ENCODE peak calls at places on chromosome 3, in four cellular contexts. One of them, this sample, is unnamed.

GRCh38 chr3:189270248-189270832 is 98.6 kb downstream of the TPRG1 start:
- DNase-seq in Panc1: peak; percentile 68
- DNase-seq in MM.1S: peak; percentile 75
- DNase-seq in lower leg skin: peak; percentile 41
- DNase-seq in this sample: peak; percentile 71

GRCh38 chr3:13419356-13420050 is 619 bp downstream of the NUP210 start:
- DNase-seq in Panc1: no peak
- DNase-seq in MM.1S: peak; percentile 40
- DNase-seq in lower leg skin: no peak
- DNase-seq in this sample: no peak

GRCh38 chr3:16309558-16309957 is 44.5 kb downstream of the OXNAD1 start:
- DNase-seq in Panc1: no peak
- DNase-seq in MM.1S: peak; percentile 24
- DNase-seq in lower leg skin: no peak
- DNase-seq in this sample: no peak

GRCh38 chr3:27345493-27345892 is 23.7 kb downstream of the NEK10 start:
- DNase-seq in Panc1: no peak
- DNase-seq in MM.1S: no peak
- DNase-seq in lower leg skin: no peak
- DNase-seq in this sample: no peak

GRCh38 chr3:42936157-42936981 is 30.4 kb downstream of the ZNF662 start:
- DNase-seq in Panc1: no peak
- DNase-seq in MM.1S: no peak
- DNase-seq in lower leg skin: no peak
- DNase-seq in this sample: no peak

GRCh38 chr3:25426408-25426807 is 1.7 kb upstream of the RARB start:
- DNase-seq in Panc1: no peak
- DNase-seq in MM.1S: no peak
- DNase-seq in lower leg skin: no peak
- DNase-seq in this sample: no peak

GRCh38 chr3:48468329-48468731 is 21.8 kb downstream of the ATRIP start:
- DNase-seq in Panc1: no peak
- DNase-seq in MM.1S: no peak
- DNase-seq in lower leg skin: no peak
- DNase-seq in this sample: no peak

GRCh38 chr3:174529298-174529697 is 329.8 kb upstream of the NAALADL2 start:
- DNase-seq in Panc1: no peak
- DNase-seq in MM.1S: no peak
- DNase-seq in lower leg skin: no peak
- DNase-seq in this sample: no peak

GRCh38 chr3:29373016-29373690 is 92.3 kb downstream of the RBMS3 start:
- DNase-seq in Panc1: no peak
- DNase-seq in MM.1S: no peak
- DNase-seq in lower leg skin: no peak
- DNase-seq in this sample: peak; percentile 54

GRCh38 chr3:107216711-107217110 is 160.5 kb upstream of the CCDC54 start:
- DNase-seq in Panc1: no peak
- DNase-seq in MM.1S: no peak
- DNase-seq in lower leg skin: no peak
- DNase-seq in this sample: peak; percentile 99

GRCh38 chr3:98592345-98592935 is 971 bp downstream of the CPOX start:
- DNase-seq in Panc1: no peak
- DNase-seq in MM.1S: no peak
- DNase-seq in lower leg skin: no peak
- DNase-seq in this sample: no peak

DNA sequence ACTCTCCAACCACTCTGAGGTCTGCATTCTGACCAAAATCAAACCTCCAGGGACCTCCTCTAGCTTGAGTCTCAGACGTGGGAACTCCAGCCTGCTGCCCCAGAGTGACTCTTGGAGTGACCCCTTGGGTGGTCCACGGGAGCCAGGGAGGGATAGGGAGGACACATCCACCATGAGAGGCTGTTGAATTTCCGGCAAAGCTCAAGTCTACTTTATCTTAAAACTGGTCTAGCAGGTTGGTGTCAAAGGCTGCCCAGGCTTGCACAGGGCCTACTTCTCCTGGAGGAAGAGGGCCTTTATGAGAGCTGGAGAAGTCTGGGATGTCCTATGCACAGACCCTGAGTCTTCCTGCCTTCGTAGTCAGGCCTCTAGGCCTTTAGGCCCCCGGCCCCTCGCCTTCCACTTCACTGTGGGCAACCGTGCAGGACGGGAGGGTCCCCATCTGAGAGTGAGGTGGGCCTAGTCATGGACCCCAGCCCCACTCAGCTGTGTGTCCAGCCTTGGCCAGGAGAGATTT is 8.8 kb downstream of the CISH start:
- DNase-seq in Panc1: no peak
- DNase-seq in MM.1S: no peak
- DNase-seq in lower leg skin: no peak
- DNase-seq in this sample: no peak
- H3K4me3 ChIP-seq in Panc1: no peak overlapping the region
- H3K4me3 ChIP-seq in MM.1S: no peak overlapping the region
- H3K4me3 ChIP-seq in lower leg skin: no peak overlapping the region
- H3K4me3 ChIP-seq in this sample: no peak overlapping the region

GRCh38 chr3:157914882-157915281 is 191.3 kb downstream of the SHOX2 start:
- DNase-seq in Panc1: no peak
- DNase-seq in MM.1S: no peak
- DNase-seq in lower leg skin: no peak
- DNase-seq in this sample: no peak

GRCh38 chr3:157913751-157914150 is 192.5 kb downstream of the SHOX2 start:
- DNase-seq in Panc1: no peak
- DNase-seq in MM.1S: no peak
- DNase-seq in lower leg skin: no peak
- DNase-seq in this sample: no peak

GRCh38 chr3:157918402-157918801 is 187.8 kb downstream of the SHOX2 start:
- DNase-seq in Panc1: no peak
- DNase-seq in MM.1S: no peak
- DNase-seq in lower leg skin: no peak
- DNase-seq in this sample: no peak

GRCh38 chr3:157916672-157917071 is 189.5 kb downstream of the SHOX2 start:
- DNase-seq in Panc1: no peak
- DNase-seq in MM.1S: no peak
- DNase-seq in lower leg skin: no peak
- DNase-seq in this sample: no peak

GRCh38 chr3:157913052-157913451 is 193.2 kb downstream of the SHOX2 start:
- DNase-seq in Panc1: no peak
- DNase-seq in MM.1S: no peak
- DNase-seq in lower leg skin: no peak
- DNase-seq in this sample: no peak
- H3K4me3 ChIP-seq in Panc1: no peak overlapping the region
- H3K4me3 ChIP-seq in MM.1S: no peak overlapping the region
- H3K4me3 ChIP-seq in lower leg skin: no peak overlapping the region
- H3K4me3 ChIP-seq in this sample: no peak overlapping the region

GRCh38 chr3:8766148-8766547 is 3.3 kb downstream of the OXTR start:
- DNase-seq in Panc1: no peak
- DNase-seq in MM.1S: no peak
- DNase-seq in lower leg skin: no peak
- DNase-seq in this sample: no peak

GRCh38 chr3:8767181-8767666 is 2.2 kb downstream of the OXTR start:
- DNase-seq in Panc1: no peak
- DNase-seq in MM.1S: no peak
- DNase-seq in lower leg skin: no peak
- DNase-seq in this sample: no peak

GRCh38 chr3:8768364-8769087 is 887 bp downstream of the OXTR start:
- DNase-seq in Panc1: no peak
- DNase-seq in MM.1S: no peak
- DNase-seq in lower leg skin: no peak
- DNase-seq in this sample: no peak

GRCh38 chr3:8769088-8769822 is at the start of gene OXTR:
- DNase-seq in Panc1: peak; percentile 38
- DNase-seq in MM.1S: peak; percentile 65
- DNase-seq in lower leg skin: no peak
- DNase-seq in this sample: peak; percentile 41

DNA sequence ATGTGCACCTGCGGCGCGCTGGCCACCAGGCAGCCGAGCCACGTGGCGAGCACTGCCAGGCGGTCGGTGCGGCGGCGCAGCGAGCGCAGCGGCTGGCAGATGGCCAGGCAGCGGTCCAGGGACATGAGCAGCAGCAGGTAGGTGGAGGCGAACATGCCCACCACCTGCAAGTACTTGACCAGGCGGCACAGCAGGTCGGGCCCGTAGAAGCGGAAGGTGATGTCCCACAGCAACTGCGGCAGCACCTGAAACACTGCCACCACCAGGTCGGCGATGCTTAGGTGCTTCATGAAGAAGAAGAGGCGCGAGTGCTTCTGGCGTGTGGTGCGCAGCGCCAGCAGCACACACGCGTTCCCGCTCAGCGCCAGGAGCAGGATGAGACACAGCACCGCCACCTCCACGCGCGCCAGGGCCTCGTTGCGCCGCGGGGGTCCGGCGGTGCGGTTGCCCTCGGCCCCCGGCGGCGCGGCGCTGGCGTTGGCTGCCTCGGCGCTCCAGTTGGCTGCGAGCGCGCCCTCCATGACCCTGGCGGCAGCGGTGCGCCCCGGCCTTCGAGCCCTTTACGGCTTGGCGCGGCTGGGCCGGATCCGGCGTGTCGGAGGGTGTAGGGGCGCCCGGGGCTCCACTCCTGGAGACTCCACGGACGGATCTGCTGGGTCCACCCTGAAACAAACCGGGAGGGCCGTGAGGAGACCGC is 1.6 kb downstream of the OXTR start:
- DNase-seq in Panc1: no peak
- DNase-seq in MM.1S: no peak
- DNase-seq in lower leg skin: no peak
- DNase-seq in this sample: no peak
- H3K4me3 ChIP-seq in Panc1: no peak overlapping the region
- H3K4me3 ChIP-seq in MM.1S: no peak overlapping the region
- H3K4me3 ChIP-seq in lower leg skin: no peak overlapping the region
- H3K4me3 ChIP-seq in this sample: peak overlapping the region; percentile 57

DNA sequence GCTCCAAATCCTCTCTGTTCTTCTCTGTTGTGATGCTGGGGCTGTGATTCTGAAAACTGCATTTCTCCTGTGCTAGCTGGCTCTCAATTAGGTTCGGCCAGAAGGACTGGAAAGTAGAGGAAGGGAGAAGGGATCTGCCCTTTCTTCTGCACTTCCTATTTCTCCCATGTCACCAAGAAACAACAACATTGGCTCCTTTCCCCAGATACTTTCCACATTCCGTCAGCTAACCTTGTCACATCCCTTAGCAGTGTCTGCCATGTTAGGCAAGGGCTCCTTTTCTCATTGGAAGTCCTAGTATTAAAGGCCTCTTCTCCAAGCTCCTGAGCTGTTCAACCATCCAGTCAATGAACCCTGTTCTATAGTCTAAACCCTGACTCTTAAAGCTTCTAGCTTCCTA is 171.1 kb downstream of the ZNF621 start:
- DNase-seq in Panc1: no peak
- DNase-seq in MM.1S: no peak
- DNase-seq in lower leg skin: no peak
- DNase-seq in this sample: no peak
- H3K4me3 ChIP-seq in Panc1: no peak overlapping the region
- H3K4me3 ChIP-seq in MM.1S: no peak overlapping the region
- H3K4me3 ChIP-seq in lower leg skin: no peak overlapping the region
- H3K4me3 ChIP-seq in this sample: no peak overlapping the region

GRCh38 chr3:50207359-50208042 is 2.4 kb downstream of the SLC38A3 start:
- DNase-seq in Panc1: no peak
- DNase-seq in MM.1S: no peak
- DNase-seq in lower leg skin: no peak
- DNase-seq in this sample: no peak

GRCh38 chr3:50204804-50205718 is at the start of gene SLC38A3:
- DNase-seq in Panc1: no peak
- DNase-seq in MM.1S: no peak
- DNase-seq in lower leg skin: no peak
- DNase-seq in this sample: no peak

GRCh38 chr3:50204052-50204803 is 843 bp upstream of the SLC38A3 start:
- DNase-seq in Panc1: no peak
- DNase-seq in MM.1S: no peak
- DNase-seq in lower leg skin: no peak
- DNase-seq in this sample: no peak

GRCh38 chr3:50203113-50203852 is 1.8 kb upstream of the SLC38A3 start:
- DNase-seq in Panc1: no peak
- DNase-seq in MM.1S: no peak
- DNase-seq in lower leg skin: no peak
- DNase-seq in this sample: no peak

DNA sequence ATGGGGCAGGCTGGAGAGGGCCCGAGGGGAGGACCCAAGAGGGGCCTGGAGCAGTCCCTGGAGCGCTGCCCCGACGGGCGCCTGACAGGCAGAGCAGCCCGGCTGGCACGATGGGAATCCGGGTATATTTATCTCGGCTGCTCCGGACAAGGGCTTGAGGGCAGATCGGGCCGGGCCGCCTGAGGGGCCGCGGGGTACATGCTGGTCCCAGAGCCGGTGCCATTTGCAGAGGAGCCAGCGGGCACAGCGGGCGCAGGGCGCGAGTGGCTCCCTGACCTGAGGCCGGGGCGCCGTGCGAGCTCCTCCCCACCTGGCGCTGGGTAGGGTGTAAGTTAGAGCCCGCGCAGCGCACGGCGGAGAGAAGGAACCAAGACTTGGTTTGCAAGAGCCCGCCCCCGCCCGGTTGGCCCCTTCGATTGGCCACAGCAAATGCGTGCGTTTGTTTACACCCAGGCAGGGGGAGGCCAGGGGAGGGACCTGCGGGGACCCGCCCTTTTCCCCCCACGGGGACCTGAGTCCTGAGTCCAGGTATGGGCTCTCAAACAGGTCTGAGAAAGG is 727 bp downstream of the SLC38A3 start:
- DNase-seq in Panc1: no peak
- DNase-seq in MM.1S: no peak
- DNase-seq in lower leg skin: no peak
- DNase-seq in this sample: no peak
- H3K4me3 ChIP-seq in Panc1: no peak overlapping the region
- H3K4me3 ChIP-seq in MM.1S: no peak overlapping the region
- H3K4me3 ChIP-seq in lower leg skin: no peak overlapping the region
- H3K4me3 ChIP-seq in this sample: peak overlapping the region; percentile 34

GRCh38 chr3:111538687-111539086 is 3.3 kb upstream of the CD96 start:
- DNase-seq in Panc1: no peak
- DNase-seq in MM.1S: no peak
- DNase-seq in lower leg skin: no peak
- DNase-seq in this sample: peak; percentile 27
- H3K4me3 ChIP-seq in Panc1: no peak overlapping the region
- H3K4me3 ChIP-seq in MM.1S: no peak overlapping the region
- H3K4me3 ChIP-seq in lower leg skin: no peak overlapping the region
- H3K4me3 ChIP-seq in this sample: no peak overlapping the region

GRCh38 chr3:116443096-116443793 is 2.0 kb downstream of the LSAMP start:
- DNase-seq in Panc1: no peak
- DNase-seq in MM.1S: no peak
- DNase-seq in lower leg skin: no peak
- DNase-seq in this sample: no peak
- H3K4me3 ChIP-seq in Panc1: peak overlapping the region; percentile 40
- H3K4me3 ChIP-seq in MM.1S: no peak overlapping the region
- H3K4me3 ChIP-seq in lower leg skin: no peak overlapping the region
- H3K4me3 ChIP-seq in this sample: peak overlapping the region; percentile 67

DNA sequence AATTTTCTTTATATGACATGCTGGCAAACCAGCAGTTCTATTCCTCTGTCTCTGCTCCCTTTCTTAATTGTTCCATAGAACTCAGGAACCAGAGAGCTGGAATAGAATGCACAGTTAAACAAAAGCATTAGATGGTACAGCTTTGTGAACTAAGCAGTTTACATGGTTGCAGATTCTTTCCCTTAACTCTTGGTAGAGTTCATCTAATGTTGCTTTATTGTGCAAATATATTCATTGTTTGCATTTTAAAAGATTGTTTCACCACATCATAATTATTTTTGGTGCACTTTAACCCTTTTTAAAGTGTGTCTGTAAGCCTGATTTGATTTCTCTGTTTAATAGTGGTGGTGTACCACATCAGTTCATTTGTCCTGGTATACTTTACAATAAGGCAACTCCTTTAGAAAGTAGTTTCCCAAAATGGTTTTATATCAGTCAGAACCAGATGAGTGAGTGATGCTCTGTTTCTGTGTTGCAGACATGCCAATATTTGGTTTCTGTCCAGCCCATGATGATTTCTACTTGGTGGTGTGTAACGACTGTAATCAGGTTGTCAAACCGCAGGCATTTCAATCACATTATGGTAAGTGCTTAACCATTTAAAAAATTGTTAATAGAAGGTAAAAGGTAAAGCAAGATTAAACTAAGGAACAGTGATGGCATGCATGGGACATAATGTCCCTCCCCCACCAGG is 39.9 kb upstream of the SCAANT1 start:
- DNase-seq in Panc1: no peak
- DNase-seq in MM.1S: no peak
- DNase-seq in lower leg skin: no peak
- DNase-seq in this sample: no peak
- H3K4me3 ChIP-seq in Panc1: no peak overlapping the region
- H3K4me3 ChIP-seq in MM.1S: no peak overlapping the region
- H3K4me3 ChIP-seq in lower leg skin: no peak overlapping the region
- H3K4me3 ChIP-seq in this sample: no peak overlapping the region